ENCODE peak calls at places on chromosomes 3 and 15, in nine cellular contexts. R, E, X, G, C, W, U, V and J are unnamed samples.

GRCh38 chr3:49469037-49469875 is 811 bp upstream of the DAG1 start:
- DNase-seq in R (peak), E (peak), X (peak), G (peak), C (no peak), W (peak), U (peak), V (peak), J (no peak)

GRCh38 chr3:149957352-149958140 is 13.1 kb downstream of the PFN2 start:
- DNase-seq in R (no peak), E (no peak), X (no peak), G (no peak), C (no peak), W (no peak), U (no peak), V (no peak), J (no peak)

GRCh38 chr3:112848196-112848595 is 1.5 kb upstream of the CD200R1L start:
- DNase-seq in R (no peak), E (no peak), X (no peak), G (no peak), C (no peak), W (no peak), U (no peak), V (no peak), J (no peak)

GRCh38 chr3:61876797-61877196 is 315.4 kb downstream of the PTPRG start:
- DNase-seq in R (no peak), E (no peak), X (no peak), G (no peak), C (no peak), W (no peak), U (no peak), V (peak), J (no peak)

GRCh38 chr3:64743166-64743565 is 55.4 kb upstream of the ADAMTS9 start:
- DNase-seq in R (no peak), E (no peak), X (no peak), G (no peak), C (no peak), W (no peak), U (no peak), V (no peak), J (no peak)

GRCh38 chr15:52651868-52652267 is 27.3 kb downstream of the ATOSA start:
- DNase-seq in R (peak), E (peak), X (peak), G (peak), C (no peak), W (peak), U (peak), V (peak), J (peak)

GRCh38 chr3:56800373-56801150 is 1.2 kb downstream of the ARHGEF3 start:
- DNase-seq in R (no peak), E (peak), X (peak), G (no peak), C (no peak), W (no peak), U (peak), V (no peak), J (peak)

GRCh38 chr3:26596325-26596724 is 26.2 kb upstream of the LRRC3B start:
- DNase-seq in R (no peak), E (no peak), X (no peak), G (no peak), C (no peak), W (no peak), U (no peak), V (no peak), J (no peak)

GRCh38 chr3:171825222-171825828 is 15.0 kb upstream of the PLD1 start:
- DNase-seq in R (no peak), E (no peak), X (no peak), G (no peak), C (no peak), W (no peak), U (no peak), V (peak), J (no peak)

GRCh38 chr15:58551764-58552504 is 120.1 kb downstream of the LIPC start:
- DNase-seq in R (no peak), E (no peak), X (no peak), G (no peak), C (peak), W (no peak), U (peak), V (peak), J (no peak)

GRCh38 chr15:28904023-28904422 is 18.2 kb downstream of the APBA2 start:
- DNase-seq in R (no peak), E (no peak), X (no peak), G (no peak), C (no peak), W (no peak), U (no peak), V (no peak), J (no peak)

GRCh38 chr15:83372434-83372873 is 74.7 kb upstream of the SH3GL3 start:
- DNase-seq in R (no peak), E (no peak), X (no peak), G (no peak), C (no peak), W (no peak), U (no peak), V (no peak), J (no peak)

GRCh38 chr3:37934631-37935289 is 55.8 kb upstream of the VILL start:
- DNase-seq in R (no peak), E (no peak), X (no peak), G (no peak), C (no peak), W (no peak), U (no peak), V (no peak), J (no peak)

GRCh38 chr15:60384052-60384451 is 13.7 kb downstream of the ANXA2 start:
- DNase-seq in R (no peak), E (no peak), X (no peak), G (no peak), C (no peak), W (no peak), U (no peak), V (no peak), J (no peak)

GRCh38 chr3:172102883-172103310 is 63.5 kb downstream of the FNDC3B start:
- DNase-seq in R (no peak), E (no peak), X (no peak), G (no peak), C (no peak), W (no peak), U (peak), V (no peak), J (no peak)

GRCh38 chr3:109132801-109133473 is 3.6 kb upstream of the C3orf85 start:
- DNase-seq in R (peak), E (no peak), X (no peak), G (no peak), C (no peak), W (no peak), U (no peak), V (no peak), J (no peak)

GRCh38 chr15:98734472-98735284 is 86.3 kb downstream of the IGF1R start:
- DNase-seq in R (no peak), E (no peak), X (no peak), G (no peak), C (no peak), W (peak), U (no peak), V (no peak), J (no peak)

GRCh38 chr3:188206787-188207186 is 52.8 kb downstream of the LPP start:
- DNase-seq in R (no peak), E (no peak), X (no peak), G (no peak), C (no peak), W (no peak), U (no peak), V (no peak), J (no peak)

GRCh38 chr3:102122527-102122926 is 273.2 kb downstream of the NFKBIZ start:
- DNase-seq in R (no peak), E (no peak), X (no peak), G (no peak), C (no peak), W (no peak), U (no peak), V (no peak), J (no peak)

GRCh38 chr15:64247906-64248541 is 85.2 kb upstream of the PPIB start:
- DNase-seq in R (peak), E (no peak), X (peak), G (peak), C (no peak), W (no peak), U (peak), V (peak), J (peak)

GRCh38 chr3:41158947-41159346 is 40.4 kb upstream of the CTNNB1 start:
- DNase-seq in R (peak), E (no peak), X (no peak), G (no peak), C (no peak), W (no peak), U (peak), V (no peak), J (no peak)

GRCh38 chr3:183158552-183159006 is 4.0 kb downstream of the LAMP3 start:
- DNase-seq in R (no peak), E (peak), X (peak), G (no peak), C (no peak), W (no peak), U (peak), V (no peak), J (peak)

GRCh38 chr15:92409521-92409920 is 15.8 kb downstream of the ST8SIA2 start:
- DNase-seq in R (no peak), E (no peak), X (no peak), G (no peak), C (no peak), W (no peak), U (no peak), V (no peak), J (no peak)

GRCh38 chr3:130786306-130786705 is 39.7 kb upstream of the PIK3R4 start:
- DNase-seq in R (no peak), E (no peak), X (no peak), G (no peak), C (no peak), W (no peak), U (no peak), V (no peak), J (no peak)

GRCh38 chr15:91278956-91279355 is 178.9 kb downstream of the SV2B start:
- DNase-seq in R (no peak), E (no peak), X (no peak), G (no peak), C (no peak), W (no peak), U (no peak), V (no peak), J (no peak)

GRCh38 chr3:1269808-1270207 is 177.0 kb downstream of the CNTN6 start:
- DNase-seq in R (no peak), E (no peak), X (no peak), G (no peak), C (no peak), W (no peak), U (no peak), V (no peak), J (no peak)

GRCh38 chr15:37877851-37878577 is 56.4 kb upstream of the TMCO5A start:
- DNase-seq in R (no peak), E (no peak), X (no peak), G (no peak), C (no peak), W (no peak), U (peak), V (peak), J (no peak)

GRCh38 chr3:125310623-125311076 is 64.5 kb downstream of the ZNF148 start:
- DNase-seq in R (no peak), E (peak), X (peak), G (no peak), C (no peak), W (no peak), U (no peak), V (no peak), J (peak)

GRCh38 chr3:146166450-146167222 is 5.7 kb upstream of the PLOD2 start:
- DNase-seq in R (no peak), E (no peak), X (no peak), G (no peak), C (no peak), W (no peak), U (peak), V (peak), J (no peak)

GRCh38 chr3:18633002-18633401 is 207.9 kb upstream of the SATB1 start:
- DNase-seq in R (no peak), E (no peak), X (no peak), G (no peak), C (no peak), W (no peak), U (no peak), V (no peak), J (no peak)

GRCh38 chr15:59260090-59260489 is 53.4 kb downstream of the LDHAL6B start:
- DNase-seq in R (no peak), E (no peak), X (no peak), G (no peak), C (no peak), W (no peak), U (no peak), V (no peak), J (no peak)

GRCh38 chr3:17258823-17259436 is 374.2 kb downstream of the PLCL2 start:
- DNase-seq in R (no peak), E (no peak), X (peak), G (no peak), C (no peak), W (peak), U (peak), V (no peak), J (peak)

GRCh38 chr15:49103002-49103401 is 52.4 kb downstream of the COPS2 start:
- DNase-seq in R (no peak), E (no peak), X (no peak), G (no peak), C (no peak), W (no peak), U (no peak), V (no peak), J (no peak)